ENCODE peak calls at places on chromosomes 16 and 17, in five cellular contexts. O is GM23248; G is CD4-positive, alpha-beta T cell; N is NCI-H2081; W is epithelial cell of esophagus. S is an unnamed sample.

GRCh38 chr17:7703584-7704574 is 1.1 kb upstream of the EFNB3 start:
- DNase-seq in O (peak; percentile 84), G (no peak), N (peak; percentile 7), W (peak; percentile 69), S (peak; percentile 54)

GRCh38 chr17:18877104-18877503 is 19.2 kb downstream of the PRPSAP2 start:
- DNase-seq in O (peak; percentile 10), G (no peak), N (no peak), W (peak; percentile 15), S (peak; percentile 69)

GRCh38 chr17:42282478-42283080 is 5.7 kb upstream of the STAT5A start:
- DNase-seq in O (no peak), G (no peak), N (no peak), W (no peak), S (no peak)

GRCh38 chr17:12627177-12627629 is 38.5 kb upstream of the MYOCD start:
- DNase-seq in O (peak; percentile 77), G (no peak), N (no peak), W (peak; percentile 88), S (peak; percentile 100)

GRCh38 chr17:76822184-76822778 is 45.9 kb upstream of the MGAT5B start:
- DNase-seq in O (no peak), G (no peak), N (no peak), W (no peak), S (no peak)

GRCh38 chr16:1781254-1781653 is 1.1 kb downstream of the SPSB3 start:
- DNase-seq in O (no peak), G (no peak), N (no peak), W (no peak), S (no peak)

GRCh38 chr17:78272181-78272913 is 40.9 kb downstream of the TMEM235 start:
- DNase-seq in O (no peak), G (peak; percentile 52), N (no peak), W (peak; percentile 97), S (peak; percentile 7)

GRCh38 chr17:72984145-72984924 is 108.2 kb downstream of the SLC39A11 start:
- DNase-seq in O (peak; percentile 68), G (no peak), N (no peak), W (peak; percentile 62), S (peak; percentile 82)

GRCh38 chr16:31528726-31529397 is 1.2 kb downstream of the AHSP start:
- DNase-seq in O (peak; percentile 28), G (no peak), N (no peak), W (no peak), S (peak; percentile 58)

GRCh38 chr17:78258323-78259229 is 27.1 kb downstream of the TMEM235 start:
- DNase-seq in O (peak; percentile 13), G (peak; percentile 90), N (peak; percentile 81), W (no peak), S (peak; percentile 12)

GRCh38 chr17:66989579-66989978 is 25.1 kb downstream of the CACNG4 start:
- DNase-seq in O (no peak), G (no peak), N (no peak), W (no peak), S (no peak)

GRCh38 chr17:45263477-45263860 is 1.6 kb upstream of the SPATA32 start:
- DNase-seq in O (no peak), G (no peak), N (no peak), W (no peak), S (no peak)

GRCh38 chr17:13568746-13569739 is 32.7 kb downstream of the HS3ST3A1 start:
- DNase-seq in O (no peak), G (no peak), N (no peak), W (no peak), S (peak; percentile 15)

GRCh38 chr16:58032710-58033293 is 7.2 kb downstream of the MMP15 start:
- DNase-seq in O (no peak), G (no peak), N (no peak), W (no peak), S (no peak)

GRCh38 chr17:33328129-33328528 is 35.0 kb upstream of the ASIC2 start:
- DNase-seq in O (peak; percentile 12), G (no peak), N (no peak), W (peak; percentile 27), S (peak; percentile 4)

GRCh38 chr17:14297161-14297851 is 3.6 kb upstream of the HS3ST3B1 start:
- DNase-seq in O (peak; percentile 90), G (no peak), N (no peak), W (peak; percentile 13), S (peak; percentile 58)

GRCh38 chr17:74431568-74432483 is at the start of gene GPRC5C:
- DNase-seq in O (peak; percentile 50), G (peak; percentile 17), N (peak; percentile 80), W (peak; percentile 76), S (no peak)

GRCh38 chr17:2549392-2550211 is 37.9 kb upstream of the METTL16 start:
- DNase-seq in O (no peak), G (no peak), N (no peak), W (peak; percentile 50), S (peak; percentile 32)

GRCh38 chr16:4324479-4324868 is 8.6 kb downstream of the GLIS2 start:
- DNase-seq in O (no peak), G (no peak), N (no peak), W (no peak), S (no peak)

GRCh38 chr17:43842975-43843325 is 4.0 kb upstream of the CD300LG start:
- DNase-seq in O (no peak), G (no peak), N (no peak), W (no peak), S (no peak)

GRCh38 chr17:2002767-2003329 is 22.3 kb downstream of the RTN4RL1 start:
- DNase-seq in O (no peak), G (no peak), N (no peak), W (no peak), S (no peak)

GRCh38 chr17:81256616-81257015 is 17.5 kb downstream of the NDUFAF8 start:
- DNase-seq in O (peak; percentile 73), G (no peak), N (no peak), W (no peak), S (peak; percentile 25)

GRCh38 chr17:50640701-50641338 is 6.1 kb downstream of the ABCC3 start:
- DNase-seq in O (peak; percentile 53), G (no peak), N (no peak), W (peak; percentile 46), S (peak; percentile 58)

GRCh38 chr16:4506450-4506849 is 30.3 kb downstream of the HMOX2 start:
- DNase-seq in O (peak; percentile 90), G (peak; percentile 47), N (peak; percentile 68), W (peak; percentile 84), S (peak; percentile 78)

GRCh38 chr16:57541754-57542435 is 548 bp upstream of the ADGRG5 start:
- DNase-seq in O (no peak), G (no peak), N (no peak), W (no peak), S (no peak)

GRCh38 chr16:87391324-87391949 is 699 bp upstream of the MAP1LC3B start:
- DNase-seq in O (peak; percentile 65), G (no peak), N (peak; percentile 17), W (no peak), S (no peak)

GRCh38 chr17:66636111-66636510 is 198.8 kb upstream of the CACNG5 start:
- DNase-seq in O (peak; percentile 71), G (no peak), N (no peak), W (peak; percentile 77), S (peak; percentile 61)

GRCh38 chr16:57384248-57385070 is 12.2 kb downstream of the CX3CL1 start:
- DNase-seq in O (no peak), G (no peak), N (no peak), W (no peak), S (no peak)

GRCh38 chr17:44708401-44709263 is at the start of gene DBF4B:
- DNase-seq in O (peak; percentile 92), G (peak; percentile 74), N (peak; percentile 95), W (peak; percentile 89), S (peak; percentile 92)

GRCh38 chr16:84806256-84806889 is 13.4 kb upstream of the CRISPLD2 start:
- DNase-seq in O (peak; percentile 88), G (no peak), N (no peak), W (no peak), S (peak; percentile 97)

GRCh38 chr16:24508614-24509013 is 30.8 kb upstream of the RBBP6 start:
- DNase-seq in O (peak; percentile 88), G (no peak), N (no peak), W (peak; percentile 91), S (peak; percentile 85)

GRCh38 chr17:50638851-50639767 is 4.4 kb downstream of the ABCC3 start:
- DNase-seq in O (peak; percentile 98), G (no peak), N (peak; percentile 70), W (peak; percentile 94), S (peak; percentile 99)

GRCh38 chr16:29738514-29738913 is 7.3 kb downstream of the C16orf54 start:
- DNase-seq in O (no peak), G (peak; percentile 42), N (no peak), W (peak; percentile 15), S (no peak)

GRCh38 chr17:72706396-72706981 is 386.0 kb downstream of the SLC39A11 start:
- DNase-seq in O (no peak), G (no peak), N (no peak), W (peak; percentile 69), S (no peak)

GRCh38 chr17:79632432-79632735 is 21.5 kb upstream of the RBFOX3 start:
- DNase-seq in O (no peak), G (no peak), N (no peak), W (no peak), S (no peak)

GRCh38 chr16:86565644-86566511 is 751 bp upstream of the FOXC2 start:
- DNase-seq in O (no peak), G (no peak), N (no peak), W (no peak), S (peak; percentile 9)

GRCh38 chr16:7364054-7364407 is 31.4 kb downstream of the RBFOX1 start:
- DNase-seq in O (no peak), G (no peak), N (peak; percentile 40), W (no peak), S (no peak)

S was measured in EH.